ENCODE peak calls at places on chromosomes 12 and 14, in ten cellular contexts. O is body of pancreas; A is fibroblast of the conjunctiva; K is omental fat pad; L is stimulated activated naive CD4-positive, alpha-beta T cell; D is T-cell; F is stimulated activated CD8-positive, alpha-beta memory T cell treated with anti-CD3 and anti-CD28 coated beads, Interleukin-4, amount 100 ng/mL, for 24 hours; J is D721Med; Y is brain microvascular endothelial cell; Z is fibroblast of mammary gland. W is an unnamed sample.

GRCh38 chr14:35512765-35513164 is 21.2 kb upstream of the INSM2 start:
- DNase-seq in O (no peak), A (no peak), K (no peak), L (no peak), D (no peak), F (no peak), J (no peak), Y (no peak), Z (no peak), W (no peak)

GRCh38 chr14:37090026-37090425 is 82.4 kb downstream of the SLC25A21 start:
- DNase-seq in O (no peak), A (peak), K (no peak), L (no peak), D (no peak), F (no peak), J (no peak), Y (no peak), Z (no peak), W (no peak)

GRCh38 chr12:50087159-50087558 is 2.0 kb downstream of the SMARCD1 start:
- DNase-seq in O (no peak), A (no peak), K (no peak), L (no peak), D (no peak), F (no peak), J (no peak), Y (no peak), Z (no peak), W (no peak)

GRCh38 chr14:50943943-50944646 is at the start of gene PYGL:
- DNase-seq in O (peak), A (no peak), K (peak), L (no peak), D (no peak), F (peak), J (peak), Y (peak), Z (peak), W (no peak)

GRCh38 chr12:52971701-52972329 is 22.9 kb downstream of the KRT18 start:
- DNase-seq in O (no peak), A (peak), K (no peak), L (no peak), D (no peak), F (no peak), J (no peak), Y (peak), Z (peak), W (no peak)

GRCh38 chr14:22332671-22333407 is 256.2 kb downstream of the DAD1 start:
- DNase-seq in O (no peak), A (no peak), K (no peak), L (no peak), D (no peak), F (no peak), J (no peak), Y (no peak), Z (peak), W (no peak)

GRCh38 chr12:69039881-69040280 is 106.9 kb upstream of the CPM start:
- DNase-seq in O (no peak), A (no peak), K (no peak), L (no peak), D (no peak), F (no peak), J (no peak), Y (no peak), Z (peak), W (no peak)

GRCh38 chr12:68222336-68222735 is 3.3 kb downstream of the IL26 start:
- DNase-seq in O (no peak), A (no peak), K (no peak), L (no peak), D (no peak), F (no peak), J (no peak), Y (no peak), Z (peak), W (no peak)

GRCh38 chr12:49872381-49872780 is 29.5 kb upstream of the BCDIN3D start:
- DNase-seq in O (no peak), A (no peak), K (no peak), L (no peak), D (no peak), F (no peak), J (no peak), Y (no peak), Z (no peak), W (no peak)

GRCh38 chr14:20350860-20351259 is 7.4 kb downstream of the PARP2 start:
- DNase-seq in O (no peak), A (no peak), K (no peak), L (no peak), D (no peak), F (no peak), J (no peak), Y (no peak), Z (peak), W (no peak)

GRCh38 chr12:132124766-132125425 is 19.2 kb downstream of the DDX51 start:
- DNase-seq in O (no peak), A (no peak), K (no peak), L (no peak), D (no peak), F (no peak), J (no peak), Y (no peak), Z (no peak), W (no peak)

GRCh38 chr14:61569783-61570182 is 125.5 kb upstream of the HIF1A start:
- DNase-seq in O (no peak), A (peak), K (no peak), L (peak), D (peak), F (no peak), J (no peak), Y (peak), Z (peak), W (no peak)

GRCh38 chr14:101241807-101242278 is 319.5 kb upstream of the DIO3 start:
- DNase-seq in O (no peak), A (no peak), K (peak), L (no peak), D (no peak), F (no peak), J (no peak), Y (no peak), Z (no peak), W (no peak)

GRCh38 chr12:94304566-94305061 is 155.1 kb downstream of the CEP83 start:
- DNase-seq in O (no peak), A (no peak), K (no peak), L (no peak), D (no peak), F (no peak), J (no peak), Y (peak), Z (no peak), W (peak)

GRCh38 chr12:95300286-95300685 is 82.7 kb downstream of the VEZT start:
- DNase-seq in O (no peak), A (no peak), K (no peak), L (no peak), D (no peak), F (no peak), J (no peak), Y (no peak), Z (no peak), W (no peak)

GRCh38 chr14:104309657-104310369 is 171.4 kb downstream of the KIF26A start:
- DNase-seq in O (no peak), A (no peak), K (no peak), L (no peak), D (no peak), F (no peak), J (no peak), Y (no peak), Z (no peak), W (no peak)

GRCh38 chr14:102503576-102504224 is 5.9 kb downstream of the ANKRD9 start:
- DNase-seq in O (no peak), A (no peak), K (no peak), L (no peak), D (no peak), F (no peak), J (no peak), Y (no peak), Z (no peak), W (no peak)

GRCh38 chr12:71639341-71639760 is 24.3 kb downstream of the ZFC3H1 start:
- DNase-seq in O (no peak), A (no peak), K (no peak), L (no peak), D (no peak), F (no peak), J (no peak), Y (no peak), Z (no peak), W (no peak)

GRCh38 chr12:78870539-78870938 is 6.0 kb downstream of the SYT1 start:
- DNase-seq in O (no peak), A (no peak), K (no peak), L (no peak), D (no peak), F (no peak), J (no peak), Y (no peak), Z (no peak), W (no peak)

GRCh38 chr12:96195845-96196451 is 1.8 kb downstream of the ELK3 start:
- DNase-seq in O (no peak), A (no peak), K (no peak), L (peak), D (no peak), F (peak), J (no peak), Y (peak), Z (peak), W (no peak)

GRCh38 chr12:53892760-53893159 is 45.9 kb upstream of the HOXC13 start:
- DNase-seq in O (no peak), A (no peak), K (no peak), L (no peak), D (no peak), F (no peak), J (no peak), Y (no peak), Z (no peak), W (no peak)

GRCh38 chr14:95267306-95267705 is 52.4 kb downstream of the CLMN start:
- DNase-seq in O (no peak), A (no peak), K (no peak), L (no peak), D (no peak), F (no peak), J (no peak), Y (no peak), Z (no peak), W (no peak)

GRCh38 chr14:75150150-75150549 is 23.3 kb upstream of the NEK9 start:
- DNase-seq in O (no peak), A (no peak), K (no peak), L (no peak), D (no peak), F (no peak), J (no peak), Y (no peak), Z (peak), W (no peak)

GRCh38 chr12:6020930-6021329 is 75.9 kb upstream of the ANO2 start:
- DNase-seq in O (no peak), A (no peak), K (no peak), L (no peak), D (no peak), F (no peak), J (no peak), Y (no peak), Z (no peak), W (peak)

GRCh38 chr12:132346496-132347470 is 17.4 kb upstream of the GALNT9 start:
- DNase-seq in O (no peak), A (no peak), K (no peak), L (no peak), D (no peak), F (no peak), J (no peak), Y (no peak), Z (no peak), W (no peak)

GRCh38 chr14:54220122-54220691 is 176.6 kb upstream of the CDKN3 start:
- DNase-seq in O (no peak), A (no peak), K (no peak), L (no peak), D (no peak), F (no peak), J (no peak), Y (no peak), Z (no peak), W (no peak)

GRCh38 chr14:82657186-82657675 is 1123.6 kb upstream of the SEL1L start:
- DNase-seq in O (no peak), A (no peak), K (no peak), L (no peak), D (no peak), F (no peak), J (no peak), Y (no peak), Z (no peak), W (no peak)

GRCh38 chr14:99757331-99758070 is 35.7 kb upstream of the EML1 start:
- DNase-seq in O (no peak), A (peak), K (no peak), L (no peak), D (no peak), F (no peak), J (no peak), Y (peak), Z (peak), W (no peak)

GRCh38 chr12:46407360-46407759 is 34.8 kb upstream of the SLC38A2 start:
- DNase-seq in O (no peak), A (no peak), K (no peak), L (no peak), D (no peak), F (no peak), J (no peak), Y (no peak), Z (no peak), W (no peak)

GRCh38 chr12:74957231-74957630 is 252.4 kb downstream of the KCNC2 start:
- DNase-seq in O (no peak), A (no peak), K (no peak), L (no peak), D (no peak), F (no peak), J (no peak), Y (no peak), Z (no peak), W (no peak)

GRCh38 chr12:92098594-92099370 is 46.9 kb downstream of the BTG1 start:
- DNase-seq in O (no peak), A (no peak), K (no peak), L (no peak), D (no peak), F (no peak), J (no peak), Y (no peak), Z (no peak), W (no peak)

GRCh38 chr12:76144253-76144564 is 59.7 kb upstream of the NAP1L1 start:
- DNase-seq in O (no peak), A (peak), K (peak), L (peak), D (peak), F (no peak), J (no peak), Y (peak), Z (peak), W (no peak)

W was measured in LNCaP clone FGC.